ENCODE peak calls at places on chromosomes 11 and 22, in ten cellular contexts. One of them, this sample, is unnamed.
A peak's percentile ranks its signal among the peaks of the same experiment; 100 is the strongest.

GRCh38 chr11:45880772-45881570 is 4.5 kb upstream of the MAPK8IP1 start:
- DNase-seq in heart left ventricle: no peak
- DNase-seq in activated CD4-positive, alpha-beta T cell treated with anti-CD3 and anti-CD28 coated beads, Interleukin-2, amount 50 U/mL, for 1 hour: no peak
- DNase-seq in substantia nigra: no peak
- DNase-seq in C1 segment of cervical spinal cord: no peak
- DNase-seq in NCI-H1436: no peak
- DNase-seq in dorsolateral prefrontal cortex: no peak
- DNase-seq in kidney epithelial cell: no peak
- DNase-seq in brain pericyte: peak; percentile 67
- DNase-seq in amygdala: no peak
- DNase-seq in this sample: peak; percentile 42

GRCh38 chr22:39332441-39333064 is 13.1 kb upstream of the RPL3 start:
- DNase-seq in amygdala: no peak
- DNase-seq in dorsolateral prefrontal cortex: no peak
- DNase-seq in heart left ventricle: no peak
- DNase-seq in kidney epithelial cell: no peak
- DNase-seq in brain pericyte: no peak
- DNase-seq in C1 segment of cervical spinal cord: no peak
- DNase-seq in substantia nigra: no peak
- DNase-seq in activated CD4-positive, alpha-beta T cell treated with anti-CD3 and anti-CD28 coated beads, Interleukin-2, amount 50 U/mL, for 1 hour: no peak
- DNase-seq in NCI-H1436: no peak
- DNase-seq in this sample: no peak

GRCh38 chr11:94254214-94254613 is 50.2 kb upstream of the IZUMO1R start:
- DNase-seq in activated CD4-positive, alpha-beta T cell treated with anti-CD3 and anti-CD28 coated beads, Interleukin-2, amount 50 U/mL, for 1 hour: no peak
- DNase-seq in NCI-H1436: no peak
- DNase-seq in amygdala: no peak
- DNase-seq in kidney epithelial cell: no peak
- DNase-seq in substantia nigra: no peak
- DNase-seq in C1 segment of cervical spinal cord: no peak
- DNase-seq in dorsolateral prefrontal cortex: no peak
- DNase-seq in brain pericyte: no peak
- DNase-seq in heart left ventricle: no peak
- DNase-seq in this sample: no peak

GRCh38 chr11:134712228-134713145 is 300.4 kb upstream of the B3GAT1 start:
- DNase-seq in substantia nigra: no peak
- DNase-seq in dorsolateral prefrontal cortex: no peak
- DNase-seq in C1 segment of cervical spinal cord: no peak
- DNase-seq in kidney epithelial cell: no peak
- DNase-seq in heart left ventricle: no peak
- DNase-seq in brain pericyte: no peak
- DNase-seq in NCI-H1436: no peak
- DNase-seq in amygdala: no peak
- DNase-seq in activated CD4-positive, alpha-beta T cell treated with anti-CD3 and anti-CD28 coated beads, Interleukin-2, amount 50 U/mL, for 1 hour: no peak
- DNase-seq in this sample: no peak

GRCh38 chr11:102513869-102514268 is 16.7 kb downstream of the MMP7 start:
- DNase-seq in kidney epithelial cell: no peak
- DNase-seq in C1 segment of cervical spinal cord: no peak
- DNase-seq in substantia nigra: no peak
- DNase-seq in amygdala: no peak
- DNase-seq in heart left ventricle: no peak
- DNase-seq in activated CD4-positive, alpha-beta T cell treated with anti-CD3 and anti-CD28 coated beads, Interleukin-2, amount 50 U/mL, for 1 hour: no peak
- DNase-seq in dorsolateral prefrontal cortex: no peak
- DNase-seq in brain pericyte: no peak
- DNase-seq in NCI-H1436: no peak
- DNase-seq in this sample: peak; percentile 80

GRCh38 chr11:12177739-12178338 is 67.4 kb downstream of the MICAL2 start:
- DNase-seq in activated CD4-positive, alpha-beta T cell treated with anti-CD3 and anti-CD28 coated beads, Interleukin-2, amount 50 U/mL, for 1 hour: no peak
- DNase-seq in amygdala: no peak
- DNase-seq in heart left ventricle: no peak
- DNase-seq in C1 segment of cervical spinal cord: no peak
- DNase-seq in kidney epithelial cell: no peak
- DNase-seq in NCI-H1436: no peak
- DNase-seq in dorsolateral prefrontal cortex: no peak
- DNase-seq in brain pericyte: no peak
- DNase-seq in substantia nigra: no peak
- DNase-seq in this sample: no peak

GRCh38 chr11:121372671-121373429 is 79.3 kb upstream of the SORL1 start:
- DNase-seq in heart left ventricle: no peak
- DNase-seq in kidney epithelial cell: no peak
- DNase-seq in activated CD4-positive, alpha-beta T cell treated with anti-CD3 and anti-CD28 coated beads, Interleukin-2, amount 50 U/mL, for 1 hour: no peak
- DNase-seq in brain pericyte: no peak
- DNase-seq in NCI-H1436: no peak
- DNase-seq in dorsolateral prefrontal cortex: no peak
- DNase-seq in substantia nigra: no peak
- DNase-seq in C1 segment of cervical spinal cord: no peak
- DNase-seq in amygdala: no peak
- DNase-seq in this sample: no peak

GRCh38 chr11:73851046-73851764 is 25.4 kb downstream of the COA4 start:
- DNase-seq in amygdala: no peak
- DNase-seq in C1 segment of cervical spinal cord: no peak
- DNase-seq in dorsolateral prefrontal cortex: no peak
- DNase-seq in substantia nigra: no peak
- DNase-seq in brain pericyte: no peak
- DNase-seq in NCI-H1436: no peak
- DNase-seq in kidney epithelial cell: no peak
- DNase-seq in activated CD4-positive, alpha-beta T cell treated with anti-CD3 and anti-CD28 coated beads, Interleukin-2, amount 50 U/mL, for 1 hour: no peak
- DNase-seq in heart left ventricle: no peak
- DNase-seq in this sample: no peak

GRCh38 chr22:26214466-26214865 is 45.2 kb downstream of the SEZ6L start:
- DNase-seq in brain pericyte: no peak
- DNase-seq in NCI-H1436: no peak
- DNase-seq in amygdala: no peak
- DNase-seq in C1 segment of cervical spinal cord: no peak
- DNase-seq in substantia nigra: no peak
- DNase-seq in kidney epithelial cell: no peak
- DNase-seq in dorsolateral prefrontal cortex: no peak
- DNase-seq in activated CD4-positive, alpha-beta T cell treated with anti-CD3 and anti-CD28 coated beads, Interleukin-2, amount 50 U/mL, for 1 hour: no peak
- DNase-seq in heart left ventricle: no peak
- DNase-seq in this sample: no peak

GRCh38 chr22:47032956-47033647 is 270.7 kb downstream of the TBC1D22A start:
- DNase-seq in heart left ventricle: no peak
- DNase-seq in substantia nigra: no peak
- DNase-seq in dorsolateral prefrontal cortex: no peak
- DNase-seq in brain pericyte: no peak
- DNase-seq in activated CD4-positive, alpha-beta T cell treated with anti-CD3 and anti-CD28 coated beads, Interleukin-2, amount 50 U/mL, for 1 hour: no peak
- DNase-seq in amygdala: no peak
- DNase-seq in kidney epithelial cell: no peak
- DNase-seq in NCI-H1436: no peak
- DNase-seq in C1 segment of cervical spinal cord: no peak
- DNase-seq in this sample: no peak

GRCh38 chr11:8242113-8242475 is 21.6 kb downstream of the LMO1 start:
- DNase-seq in kidney epithelial cell: no peak
- DNase-seq in dorsolateral prefrontal cortex: no peak
- DNase-seq in brain pericyte: no peak
- DNase-seq in substantia nigra: no peak
- DNase-seq in C1 segment of cervical spinal cord: no peak
- DNase-seq in heart left ventricle: no peak
- DNase-seq in activated CD4-positive, alpha-beta T cell treated with anti-CD3 and anti-CD28 coated beads, Interleukin-2, amount 50 U/mL, for 1 hour: no peak
- DNase-seq in NCI-H1436: no peak
- DNase-seq in amygdala: no peak
- DNase-seq in this sample: no peak

GRCh38 chr11:67410369-67410831 is 5.1 kb upstream of the CARNS1 start:
- DNase-seq in kidney epithelial cell: no peak
- DNase-seq in C1 segment of cervical spinal cord: peak; percentile 72
- DNase-seq in brain pericyte: no peak
- DNase-seq in substantia nigra: peak; percentile 71
- DNase-seq in NCI-H1436: no peak
- DNase-seq in heart left ventricle: no peak
- DNase-seq in activated CD4-positive, alpha-beta T cell treated with anti-CD3 and anti-CD28 coated beads, Interleukin-2, amount 50 U/mL, for 1 hour: no peak
- DNase-seq in amygdala: peak; percentile 39
- DNase-seq in dorsolateral prefrontal cortex: peak; percentile 84
- DNase-seq in this sample: no peak

GRCh38 chr11:68583047-68583446 is 101.3 kb upstream of the GAL start:
- DNase-seq in dorsolateral prefrontal cortex: no peak
- DNase-seq in NCI-H1436: no peak
- DNase-seq in amygdala: no peak
- DNase-seq in kidney epithelial cell: no peak
- DNase-seq in substantia nigra: no peak
- DNase-seq in brain pericyte: no peak
- DNase-seq in activated CD4-positive, alpha-beta T cell treated with anti-CD3 and anti-CD28 coated beads, Interleukin-2, amount 50 U/mL, for 1 hour: no peak
- DNase-seq in heart left ventricle: no peak
- DNase-seq in C1 segment of cervical spinal cord: no peak
- DNase-seq in this sample: no peak

GRCh38 chr11:113048820-113049555 is 87.8 kb downstream of the NCAM1 start:
- DNase-seq in NCI-H1436: no peak
- DNase-seq in activated CD4-positive, alpha-beta T cell treated with anti-CD3 and anti-CD28 coated beads, Interleukin-2, amount 50 U/mL, for 1 hour: no peak
- DNase-seq in C1 segment of cervical spinal cord: no peak
- DNase-seq in amygdala: no peak
- DNase-seq in dorsolateral prefrontal cortex: peak; percentile 23
- DNase-seq in heart left ventricle: no peak
- DNase-seq in brain pericyte: no peak
- DNase-seq in substantia nigra: no peak
- DNase-seq in kidney epithelial cell: peak; percentile 18
- DNase-seq in this sample: no peak